ENCODE peak calls at places on chromosomes 12 and 14, in five cellular contexts. One of them, this sample, is unnamed.

GRCh38 chr12:26097046-26097878 is 27.6 kb downstream of the BHLHE41 start:
- DNase-seq in endothelial cell of umbilical vein: peak; percentile 76
- DNase-seq in naive thymus-derived CD4-positive, alpha-beta T cell: peak; percentile 19
- DNase-seq in heart right ventricle: peak; percentile 59
- DNase-seq in fibroblast of lung: peak; percentile 71
- DNase-seq in this sample: peak; percentile 83

GRCh38 chr14:36738269-36738668 is 76.6 kb downstream of the PAX9 start:
- DNase-seq in fibroblast of lung: no peak
- DNase-seq in heart right ventricle: no peak
- DNase-seq in endothelial cell of umbilical vein: no peak
- DNase-seq in naive thymus-derived CD4-positive, alpha-beta T cell: no peak
- DNase-seq in this sample: no peak

GRCh38 chr12:43126652-43127051 is 425.4 kb downstream of the ADAMTS20 start:
- DNase-seq in endothelial cell of umbilical vein: no peak
- DNase-seq in heart right ventricle: no peak
- DNase-seq in naive thymus-derived CD4-positive, alpha-beta T cell: no peak
- DNase-seq in fibroblast of lung: no peak
- DNase-seq in this sample: no peak

GRCh38 chr12:57641699-57642442 is 8.9 kb upstream of the B4GALNT1 start:
- DNase-seq in fibroblast of lung: no peak
- DNase-seq in heart right ventricle: no peak
- DNase-seq in endothelial cell of umbilical vein: no peak
- DNase-seq in naive thymus-derived CD4-positive, alpha-beta T cell: no peak
- DNase-seq in this sample: no peak

GRCh38 chr12:15155271-15155670 is 65.9 kb downstream of the RERG start:
- DNase-seq in naive thymus-derived CD4-positive, alpha-beta T cell: no peak
- DNase-seq in fibroblast of lung: no peak
- DNase-seq in heart right ventricle: no peak
- DNase-seq in endothelial cell of umbilical vein: peak; percentile 21
- DNase-seq in this sample: no peak

GRCh38 chr12:24455811-24456210 is 493.1 kb downstream of the BCAT1 start:
- DNase-seq in heart right ventricle: no peak
- DNase-seq in fibroblast of lung: no peak
- DNase-seq in naive thymus-derived CD4-positive, alpha-beta T cell: no peak
- DNase-seq in endothelial cell of umbilical vein: no peak
- DNase-seq in this sample: no peak

GRCh38 chr12:95551305-95551704 is at the start of gene USP44:
- DNase-seq in heart right ventricle: no peak
- DNase-seq in naive thymus-derived CD4-positive, alpha-beta T cell: no peak
- DNase-seq in fibroblast of lung: no peak
- DNase-seq in endothelial cell of umbilical vein: no peak
- DNase-seq in this sample: no peak

GRCh38 chr12:21546721-21547120 is 20.6 kb downstream of the SPX start:
- DNase-seq in heart right ventricle: no peak
- DNase-seq in endothelial cell of umbilical vein: no peak
- DNase-seq in fibroblast of lung: no peak
- DNase-seq in naive thymus-derived CD4-positive, alpha-beta T cell: no peak
- DNase-seq in this sample: no peak

GRCh38 chr14:103199141-103199540 is 75.9 kb downstream of the TNFAIP2 start:
- DNase-seq in endothelial cell of umbilical vein: no peak
- DNase-seq in naive thymus-derived CD4-positive, alpha-beta T cell: no peak
- DNase-seq in heart right ventricle: no peak
- DNase-seq in fibroblast of lung: peak; percentile 34
- DNase-seq in this sample: no peak

GRCh38 chr12:130715150-130715995 is 726 bp downstream of the RIMBP2 start:
- DNase-seq in naive thymus-derived CD4-positive, alpha-beta T cell: no peak
- DNase-seq in heart right ventricle: no peak
- DNase-seq in endothelial cell of umbilical vein: no peak
- DNase-seq in fibroblast of lung: no peak
- DNase-seq in this sample: peak; percentile 26

GRCh38 chr12:59672273-59672672 is 76.4 kb downstream of the SLC16A7 start:
- DNase-seq in fibroblast of lung: no peak
- DNase-seq in naive thymus-derived CD4-positive, alpha-beta T cell: no peak
- DNase-seq in endothelial cell of umbilical vein: no peak
- DNase-seq in heart right ventricle: no peak
- DNase-seq in this sample: no peak

GRCh38 chr12:124543591-124544310 is 23.7 kb downstream of the NCOR2 start:
- DNase-seq in endothelial cell of umbilical vein: no peak
- DNase-seq in heart right ventricle: no peak
- DNase-seq in naive thymus-derived CD4-positive, alpha-beta T cell: no peak
- DNase-seq in fibroblast of lung: peak; percentile 60
- DNase-seq in this sample: peak; percentile 77

GRCh38 chr12:124547626-124548025 is 19.8 kb downstream of the NCOR2 start:
- DNase-seq in naive thymus-derived CD4-positive, alpha-beta T cell: no peak
- DNase-seq in endothelial cell of umbilical vein: no peak
- DNase-seq in heart right ventricle: no peak
- DNase-seq in fibroblast of lung: no peak
- DNase-seq in this sample: no peak

GRCh38 chr12:124544311-124544970 is 23.0 kb downstream of the NCOR2 start:
- DNase-seq in naive thymus-derived CD4-positive, alpha-beta T cell: no peak
- DNase-seq in endothelial cell of umbilical vein: no peak
- DNase-seq in fibroblast of lung: no peak
- DNase-seq in heart right ventricle: no peak
- DNase-seq in this sample: no peak

GRCh38 chr12:124544983-124545382 is 22.4 kb downstream of the NCOR2 start:
- DNase-seq in naive thymus-derived CD4-positive, alpha-beta T cell: no peak
- DNase-seq in heart right ventricle: no peak
- DNase-seq in fibroblast of lung: no peak
- DNase-seq in endothelial cell of umbilical vein: no peak
- DNase-seq in this sample: no peak

DNA sequence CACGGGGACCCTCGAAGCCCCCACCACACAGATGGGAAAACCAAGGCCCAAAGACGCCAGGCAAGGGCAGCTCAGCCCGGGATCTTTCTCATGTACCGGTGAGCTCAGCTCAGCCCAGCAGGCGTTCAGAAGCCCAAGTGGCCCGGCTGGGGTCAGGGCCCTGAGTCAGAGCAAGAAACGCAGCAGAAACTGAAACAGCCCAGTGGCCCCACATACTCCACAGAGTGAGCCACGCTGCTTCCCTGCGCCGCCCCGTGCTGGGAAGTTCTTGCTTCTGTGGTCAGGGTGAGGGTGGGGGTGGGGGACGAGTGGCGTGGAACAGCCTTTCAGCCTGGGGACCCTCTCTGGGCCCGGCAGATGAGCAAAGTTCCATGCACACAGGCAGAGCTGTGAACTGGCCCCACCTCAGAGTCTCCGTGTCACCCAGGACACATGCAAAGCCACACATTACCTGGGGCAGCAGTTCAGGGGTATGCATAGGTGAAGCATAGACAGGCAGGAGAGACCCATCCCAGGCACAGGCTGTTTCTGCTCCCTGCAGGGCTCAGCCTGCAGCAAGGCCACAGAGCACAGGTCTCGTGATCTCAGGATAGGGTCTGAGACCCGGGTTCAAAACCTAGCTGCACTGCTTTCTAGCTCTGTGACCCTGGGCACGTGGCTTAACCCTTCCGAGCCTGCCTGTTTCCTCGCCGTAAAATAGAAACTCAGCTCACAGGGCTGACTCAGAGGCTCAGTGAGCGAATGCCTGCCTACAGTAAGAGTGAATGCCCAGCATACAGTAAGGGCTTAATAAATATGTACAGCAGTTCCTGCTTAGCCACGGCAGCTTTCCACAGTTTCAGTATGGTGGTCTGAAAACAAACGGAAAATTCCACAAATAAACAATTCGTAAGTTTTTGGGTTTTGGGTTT is 21.6 kb downstream of the NCOR2 start:
- DNase-seq in naive thymus-derived CD4-positive, alpha-beta T cell: no peak
- DNase-seq in heart right ventricle: no peak
- DNase-seq in endothelial cell of umbilical vein: no peak
- DNase-seq in fibroblast of lung: peak; percentile 92
- DNase-seq in this sample: no peak
- H3K27ac ChIP-seq in naive thymus-derived CD4-positive, alpha-beta T cell: no peak overlapping the region
- H3K27ac ChIP-seq in heart right ventricle: no peak overlapping the region
- H3K27ac ChIP-seq in endothelial cell of umbilical vein: no peak overlapping the region
- H3K27ac ChIP-seq in fibroblast of lung: peak overlapping the region; percentile 72
- H3K27ac ChIP-seq in this sample: peak overlapping the region; percentile 42

GRCh38 chr12:54154708-54155316 is 34.0 kb downstream of the SMUG1 start:
- DNase-seq in naive thymus-derived CD4-positive, alpha-beta T cell: no peak
- DNase-seq in heart right ventricle: no peak
- DNase-seq in endothelial cell of umbilical vein: no peak
- DNase-seq in fibroblast of lung: no peak
- DNase-seq in this sample: no peak

GRCh38 chr12:54156578-54156977 is 32.2 kb downstream of the SMUG1 start:
- DNase-seq in fibroblast of lung: no peak
- DNase-seq in endothelial cell of umbilical vein: no peak
- DNase-seq in naive thymus-derived CD4-positive, alpha-beta T cell: no peak
- DNase-seq in heart right ventricle: no peak
- DNase-seq in this sample: no peak

GRCh38 chr12:54158581-54158980 is 30.2 kb downstream of the SMUG1 start:
- DNase-seq in heart right ventricle: no peak
- DNase-seq in endothelial cell of umbilical vein: no peak
- DNase-seq in naive thymus-derived CD4-positive, alpha-beta T cell: no peak
- DNase-seq in fibroblast of lung: peak; percentile 4
- DNase-seq in this sample: no peak

GRCh38 chr12:54148560-54149439 is 40.0 kb downstream of the SMUG1 start:
- DNase-seq in fibroblast of lung: no peak
- DNase-seq in naive thymus-derived CD4-positive, alpha-beta T cell: no peak
- DNase-seq in heart right ventricle: no peak
- DNase-seq in endothelial cell of umbilical vein: no peak
- DNase-seq in this sample: no peak

GRCh38 chr12:54153586-54153985 is 35.2 kb downstream of the SMUG1 start:
- DNase-seq in endothelial cell of umbilical vein: no peak
- DNase-seq in naive thymus-derived CD4-positive, alpha-beta T cell: no peak
- DNase-seq in heart right ventricle: no peak
- DNase-seq in fibroblast of lung: no peak
- DNase-seq in this sample: no peak
- H3K4me1 ChIP-seq in endothelial cell of umbilical vein: no peaks in the 10 kb centered on the region
- H3K4me1 ChIP-seq in naive thymus-derived CD4-positive, alpha-beta T cell: no peaks in the 10 kb centered on the region
- H3K4me1 ChIP-seq in heart right ventricle: no peaks in the 10 kb centered on the region
- H3K4me1 ChIP-seq in fibroblast of lung: no peaks in the 10 kb centered on the region
- H3K4me1 ChIP-seq in this sample: peaks cover 9% of the 10 kb centered on the region

GRCh38 chr12:121806556-121807308 is 2.9 kb downstream of the SETD1B start:
- DNase-seq in naive thymus-derived CD4-positive, alpha-beta T cell: no peak
- DNase-seq in heart right ventricle: no peak
- DNase-seq in endothelial cell of umbilical vein: no peak
- DNase-seq in fibroblast of lung: no peak
- DNase-seq in this sample: no peak
- H3K4me3 ChIP-seq in naive thymus-derived CD4-positive, alpha-beta T cell: peak overlapping the region; percentile 75
- H3K4me3 ChIP-seq in heart right ventricle: peak overlapping the region; percentile 68
- H3K4me3 ChIP-seq in endothelial cell of umbilical vein: peak overlapping the region; percentile 25
- H3K4me3 ChIP-seq in fibroblast of lung: peak overlapping the region; percentile 87
- H3K4me3 ChIP-seq in this sample: peak overlapping the region; percentile 81

GRCh38 chr14:80415636-80416035 is 204.3 kb upstream of the DIO2 start:
- DNase-seq in fibroblast of lung: no peak
- DNase-seq in endothelial cell of umbilical vein: no peak
- DNase-seq in naive thymus-derived CD4-positive, alpha-beta T cell: no peak
- DNase-seq in heart right ventricle: no peak
- DNase-seq in this sample: no peak
- H3K27ac ChIP-seq in fibroblast of lung: no peak overlapping the region
- H3K27ac ChIP-seq in endothelial cell of umbilical vein: no peak overlapping the region
- H3K27ac ChIP-seq in naive thymus-derived CD4-positive, alpha-beta T cell: no peak overlapping the region
- H3K27ac ChIP-seq in heart right ventricle: no peak overlapping the region
- H3K27ac ChIP-seq in this sample: no peak overlapping the region

GRCh38 chr12:108838194-108839010 is 19.0 kb downstream of the SSH1 start:
- DNase-seq in endothelial cell of umbilical vein: peak; percentile 100
- DNase-seq in fibroblast of lung: peak; percentile 100
- DNase-seq in naive thymus-derived CD4-positive, alpha-beta T cell: peak; percentile 32
- DNase-seq in heart right ventricle: peak; percentile 87
- DNase-seq in this sample: peak; percentile 80

GRCh38 chr12:108840605-108841328 is 16.6 kb downstream of the SSH1 start:
- DNase-seq in fibroblast of lung: peak; percentile 74
- DNase-seq in heart right ventricle: no peak
- DNase-seq in endothelial cell of umbilical vein: no peak
- DNase-seq in naive thymus-derived CD4-positive, alpha-beta T cell: no peak
- DNase-seq in this sample: no peak

GRCh38 chr12:108837680-108838079 is 19.7 kb downstream of the SSH1 start:
- DNase-seq in endothelial cell of umbilical vein: no peak
- DNase-seq in heart right ventricle: no peak
- DNase-seq in naive thymus-derived CD4-positive, alpha-beta T cell: no peak
- DNase-seq in fibroblast of lung: peak; percentile 36
- DNase-seq in this sample: no peak

GRCh38 chr12:108839011-108839889 is 18.1 kb downstream of the SSH1 start:
- DNase-seq in heart right ventricle: peak; percentile 57
- DNase-seq in naive thymus-derived CD4-positive, alpha-beta T cell: no peak
- DNase-seq in fibroblast of lung: peak; percentile 83
- DNase-seq in endothelial cell of umbilical vein: peak; percentile 91
- DNase-seq in this sample: no peak

GRCh38 chr12:108839890-108840230 is 17.5 kb downstream of the SSH1 start:
- DNase-seq in fibroblast of lung: peak; percentile 48
- DNase-seq in naive thymus-derived CD4-positive, alpha-beta T cell: no peak
- DNase-seq in endothelial cell of umbilical vein: no peak
- DNase-seq in heart right ventricle: no peak
- DNase-seq in this sample: no peak
- H3K4me1 ChIP-seq in fibroblast of lung: peaks cover 37% of the 10 kb centered on the region
- H3K4me1 ChIP-seq in naive thymus-derived CD4-positive, alpha-beta T cell: peaks cover 18% of the 10 kb centered on the region
- H3K4me1 ChIP-seq in endothelial cell of umbilical vein: peaks cover 55% of the 10 kb centered on the region
- H3K4me1 ChIP-seq in heart right ventricle: peaks cover 87% of the 10 kb centered on the region
- H3K4me1 ChIP-seq in this sample: peaks cover 23% of the 10 kb centered on the region

GRCh38 chr14:63874223-63874622 is 21.4 kb downstream of the SYNE2 start:
- DNase-seq in naive thymus-derived CD4-positive, alpha-beta T cell: no peak
- DNase-seq in heart right ventricle: no peak
- DNase-seq in fibroblast of lung: no peak
- DNase-seq in endothelial cell of umbilical vein: no peak
- DNase-seq in this sample: no peak
- H3K4me3 ChIP-seq in naive thymus-derived CD4-positive, alpha-beta T cell: no peak overlapping the region
- H3K4me3 ChIP-seq in heart right ventricle: no peak overlapping the region
- H3K4me3 ChIP-seq in fibroblast of lung: no peak overlapping the region
- H3K4me3 ChIP-seq in endothelial cell of umbilical vein: no peak overlapping the region
- H3K4me3 ChIP-seq in this sample: no peak overlapping the region

GRCh38 chr14:100421756-100422470 is 98.8 kb downstream of the SLC25A47 start:
- DNase-seq in endothelial cell of umbilical vein: no peak
- DNase-seq in naive thymus-derived CD4-positive, alpha-beta T cell: no peak
- DNase-seq in fibroblast of lung: no peak
- DNase-seq in heart right ventricle: no peak
- DNase-seq in this sample: no peak
- H3K27ac ChIP-seq in endothelial cell of umbilical vein: no peak overlapping the region
- H3K27ac ChIP-seq in naive thymus-derived CD4-positive, alpha-beta T cell: no peak overlapping the region
- H3K27ac ChIP-seq in fibroblast of lung: no peak overlapping the region
- H3K27ac ChIP-seq in heart right ventricle: no peak overlapping the region
- H3K27ac ChIP-seq in this sample: no peak overlapping the region

GRCh38 chr14:89848165-89848564 is 106.4 kb downstream of the EFCAB11 start:
- DNase-seq in endothelial cell of umbilical vein: no peak
- DNase-seq in fibroblast of lung: peak; percentile 39
- DNase-seq in heart right ventricle: no peak
- DNase-seq in naive thymus-derived CD4-positive, alpha-beta T cell: no peak
- DNase-seq in this sample: no peak
- H3K4me1 ChIP-seq in endothelial cell of umbilical vein: no peaks in the 10 kb centered on the region
- H3K4me1 ChIP-seq in fibroblast of lung: peaks cover 10% of the 10 kb centered on the region
- H3K4me1 ChIP-seq in heart right ventricle: no peaks in the 10 kb centered on the region
- H3K4me1 ChIP-seq in naive thymus-derived CD4-positive, alpha-beta T cell: no peaks in the 10 kb centered on the region
- H3K4me1 ChIP-seq in this sample: no peaks in the 10 kb centered on the region

This sample was measured in A673.